ENCODE peak calls at places on chromosomes 3 and 15, in seven cellular contexts. U, C, R, M, G, Z and P are unnamed samples.
A peak's percentile ranks its signal among the peaks of the same experiment; 100 is the strongest.

GRCh38 chr3:171320721-171321120 is 139.5 kb downstream of the TNIK start:
- DNase-seq in Z (no peak), G (no peak), U (no peak), C (no peak), M (no peak), R (no peak), P (no peak)

GRCh38 chr3:42377681-42378080 is 32.7 kb downstream of the LYZL4 start:
- DNase-seq in C (no peak), U (peak; percentile 10), G (no peak), R (no peak), Z (no peak), M (no peak), P (no peak)

GRCh38 chr15:40828447-40829036 is at the start of gene PPP1R14D:
- DNase-seq in C (no peak), M (no peak), G (no peak), U (no peak), Z (no peak), R (no peak), P (no peak)

GRCh38 chr3:5806192-5806591 is 618.7 kb downstream of the EDEM1 start:
- DNase-seq in R (no peak), U (no peak), M (no peak), G (no peak), Z (no peak), C (no peak), P (no peak)

GRCh38 chr15:99967841-99968371 is 234.7 kb upstream of the LYSMD4 start:
- DNase-seq in C (no peak), Z (no peak), U (no peak), M (no peak), R (no peak), G (no peak), P (no peak)

GRCh38 chr15:85475317-85475701 is 94.9 kb downstream of the AKAP13 start:
- DNase-seq in Z (no peak), G (no peak), C (no peak), M (no peak), R (no peak), U (no peak), P (no peak)

GRCh38 chr3:39541917-39542329 is 74.4 kb downstream of the MOBP start:
- DNase-seq in M (peak; percentile 4), U (peak; percentile 27), G (no peak), Z (no peak), R (peak; percentile 32), C (no peak), P (no peak)

GRCh38 chr3:51709675-51710074 is 2.8 kb downstream of the GRM2 start:
- DNase-seq in G (no peak), U (no peak), C (no peak), Z (no peak), R (no peak), M (no peak), P (no peak)

GRCh38 chr3:9951598-9951961 is 628 bp downstream of the PRRT3 start:
- DNase-seq in Z (no peak), U (no peak), R (no peak), G (no peak), M (no peak), C (no peak), P (no peak)

GRCh38 chr15:99341786-99342185 is 90.5 kb downstream of the LRRC28 start:
- DNase-seq in U (no peak), R (no peak), G (no peak), Z (no peak), C (no peak), M (no peak), P (no peak)

GRCh38 chr3:166663194-166663593 is 716.9 kb downstream of the ZBBX start:
- DNase-seq in C (no peak), G (no peak), U (no peak), R (no peak), Z (no peak), M (no peak), P (no peak)

GRCh38 chr3:123571264-123571972 is 13.4 kb downstream of the HACD2 start:
- DNase-seq in C (no peak), G (no peak), U (no peak), M (no peak), Z (no peak), R (no peak), P (no peak)

GRCh38 chr3:142963266-142964149 is at the start of gene PAQR9:
- DNase-seq in C (peak; percentile 72), M (no peak), G (no peak), U (no peak), Z (no peak), R (no peak), P (no peak)

GRCh38 chr15:27017168-27017809 is 46.3 kb downstream of the GABRG3 start:
- DNase-seq in U (peak; percentile 8), Z (no peak), C (peak; percentile 17), R (peak; percentile 59), M (peak; percentile 54), G (peak; percentile 8), P (peak; percentile 59)

GRCh38 chr3:38497026-38497425 is 886 bp downstream of the EXOG start:
- DNase-seq in M (no peak), G (no peak), Z (no peak), R (peak; percentile 8), U (peak; percentile 44), C (no peak), P (no peak)

GRCh38 chr3:14801668-14802067 is 17.1 kb upstream of the FGD5 start:
- DNase-seq in R (no peak), G (no peak), U (no peak), M (no peak), C (no peak), Z (no peak), P (no peak)

GRCh38 chr3:167798443-167798842 is 62.9 kb downstream of the SERPINI1 start:
- DNase-seq in Z (no peak), C (no peak), G (no peak), M (no peak), U (no peak), R (no peak), P (no peak)

GRCh38 chr3:45223889-45224730 is 2.0 kb downstream of the TMEM158 start:
- DNase-seq in U (peak; percentile 52), Z (no peak), G (no peak), R (peak; percentile 33), C (no peak), M (no peak), P (no peak)

GRCh38 chr3:127637546-127637945 is 8.6 kb downstream of the PODXL2 start:
- DNase-seq in Z (no peak), G (peak; percentile 59), R (no peak), C (no peak), U (peak; percentile 8), M (no peak), P (peak; percentile 71)

GRCh38 chr15:60972301-60972700 is 256.8 kb downstream of the RORA start:
- DNase-seq in G (no peak), M (no peak), R (peak; percentile 92), C (no peak), Z (no peak), U (peak; percentile 98), P (no peak)

GRCh38 chr3:38560284-38560683 is 64.1 kb downstream of the EXOG start:
- DNase-seq in C (no peak), U (no peak), R (no peak), Z (no peak), M (no peak), G (no peak), P (no peak)

GRCh38 chr15:66749841-66750575 is 48.0 kb downstream of the SMAD6 start:
- DNase-seq in Z (no peak), M (no peak), G (no peak), R (no peak), C (no peak), U (peak; percentile 33), P (no peak)

GRCh38 chr3:160950954-160951353 is 154.2 kb downstream of the B3GALNT1 start:
- DNase-seq in G (no peak), Z (no peak), C (no peak), M (no peak), U (no peak), R (no peak), P (no peak)

GRCh38 chr3:178536271-178537079 is at the start of gene KCNMB2:
- DNase-seq in C (peak; percentile 99), R (no peak), U (no peak), M (peak; percentile 77), Z (no peak), G (no peak), P (no peak)

GRCh38 chr3:123732447-123732846 is 147.6 kb upstream of the HACD2 start:
- DNase-seq in C (no peak), M (no peak), R (peak; percentile 87), G (no peak), Z (no peak), U (peak; percentile 91), P (no peak)

GRCh38 chr3:124854027-124854426 is 33.1 kb downstream of the ITGB5 start:
- DNase-seq in U (peak; percentile 70), R (peak; percentile 60), C (no peak), Z (no peak), G (no peak), M (no peak), P (no peak)

GRCh38 chr3:46463868-46464241 is 850 bp downstream of the LTF start:
- DNase-seq in G (no peak), R (no peak), Z (no peak), M (no peak), U (no peak), C (no peak), P (no peak)

GRCh38 chr3:172042136-172042535 is 2.8 kb downstream of the FNDC3B start:
- DNase-seq in C (no peak), M (no peak), U (no peak), R (peak; percentile 31), G (no peak), Z (no peak), P (no peak)

GRCh38 chr3:134350861-134351311 is 23.4 kb downstream of the AMOTL2 start:
- DNase-seq in R (peak; percentile 23), G (no peak), Z (no peak), M (no peak), U (no peak), C (no peak), P (no peak)

GRCh38 chr3:85081191-85081895 is 122.6 kb downstream of the CADM2 start:
- DNase-seq in U (no peak), R (no peak), Z (no peak), G (no peak), M (no peak), C (no peak), P (no peak)

GRCh38 chr15:73709241-73709640 is 25.1 kb downstream of the CD276 start:
- DNase-seq in G (no peak), R (no peak), U (no peak), M (no peak), Z (no peak), C (no peak), P (no peak)